ENCODE peak calls at places on chromosome 16, in four cellular contexts. One of them, this sample, is unnamed.

GRCh38 chr16:17343028-17343427 is 127.7 kb downstream of the XYLT1 start:
- DNase-seq in SK-N-SH: no peak
- DNase-seq in neural progenitor cell: no peak
- DNase-seq in PC-3: no peak
- DNase-seq in this sample: no peak

GRCh38 chr16:70476272-70477020 is 22.1 kb downstream of the FCSK start:
- DNase-seq in SK-N-SH: peak
- DNase-seq in neural progenitor cell: no peak
- DNase-seq in PC-3: peak
- DNase-seq in this sample: no peak

GRCh38 chr16:1038932-1039331 is 33.6 kb upstream of the SSTR5 start:
- DNase-seq in SK-N-SH: no peak
- DNase-seq in neural progenitor cell: no peak
- DNase-seq in PC-3: no peak
- DNase-seq in this sample: no peak

GRCh38 chr16:54077412-54077821 is 209.2 kb downstream of the IRX3 start:
- DNase-seq in SK-N-SH: no peak
- DNase-seq in neural progenitor cell: no peak
- DNase-seq in PC-3: peak
- DNase-seq in this sample: no peak

GRCh38 chr16:51922476-51922875 is 624.5 kb downstream of the TOX3 start:
- DNase-seq in SK-N-SH: no peak
- DNase-seq in neural progenitor cell: no peak
- DNase-seq in PC-3: no peak
- DNase-seq in this sample: no peak

GRCh38 chr16:10088380-10088793 is 93.8 kb downstream of the GRIN2A start:
- DNase-seq in SK-N-SH: peak
- DNase-seq in neural progenitor cell: no peak
- DNase-seq in PC-3: no peak
- DNase-seq in this sample: no peak

GRCh38 chr16:71721066-71721740 is 3.3 kb downstream of the PHLPP2 start:
- DNase-seq in SK-N-SH: no peak
- DNase-seq in neural progenitor cell: no peak
- DNase-seq in PC-3: no peak
- DNase-seq in this sample: no peak

GRCh38 chr16:1705688-1706385 is at the start of gene MAPK8IP3:
- DNase-seq in SK-N-SH: peak
- DNase-seq in neural progenitor cell: peak
- DNase-seq in PC-3: peak
- DNase-seq in this sample: peak

GRCh38 chr16:87333101-87333500 is 15.9 kb upstream of the C16orf95 start:
- DNase-seq in SK-N-SH: no peak
- DNase-seq in neural progenitor cell: no peak
- DNase-seq in PC-3: no peak
- DNase-seq in this sample: no peak

GRCh38 chr16:49461517-49461951 is 87.9 kb downstream of the C16orf78 start:
- DNase-seq in SK-N-SH: no peak
- DNase-seq in neural progenitor cell: no peak
- DNase-seq in PC-3: no peak
- DNase-seq in this sample: no peak

GRCh38 chr16:17566075-17566474 is 95.3 kb upstream of the XYLT1 start:
- DNase-seq in SK-N-SH: no peak
- DNase-seq in neural progenitor cell: no peak
- DNase-seq in PC-3: no peak
- DNase-seq in this sample: no peak

GRCh38 chr16:89822188-89823086 is 5.8 kb upstream of the SPIRE2 start:
- DNase-seq in SK-N-SH: no peak
- DNase-seq in neural progenitor cell: peak
- DNase-seq in PC-3: no peak
- DNase-seq in this sample: no peak

GRCh38 chr16:2828521-2828840 is 1.6 kb upstream of the ZG16B start:
- DNase-seq in SK-N-SH: no peak
- DNase-seq in neural progenitor cell: no peak
- DNase-seq in PC-3: no peak
- DNase-seq in this sample: no peak

GRCh38 chr16:2827481-2827790 is 2.7 kb upstream of the ZG16B start:
- DNase-seq in SK-N-SH: no peak
- DNase-seq in neural progenitor cell: no peak
- DNase-seq in PC-3: no peak
- DNase-seq in this sample: no peak

GRCh38 chr16:2826591-2827480 is 3.3 kb upstream of the ZG16B start:
- DNase-seq in SK-N-SH: no peak
- DNase-seq in neural progenitor cell: no peak
- DNase-seq in PC-3: no peak
- DNase-seq in this sample: no peak

GRCh38 chr16:2828876-2829430 is 1.1 kb upstream of the ZG16B start:
- DNase-seq in SK-N-SH: no peak
- DNase-seq in neural progenitor cell: no peak
- DNase-seq in PC-3: no peak
- DNase-seq in this sample: no peak

DNA sequence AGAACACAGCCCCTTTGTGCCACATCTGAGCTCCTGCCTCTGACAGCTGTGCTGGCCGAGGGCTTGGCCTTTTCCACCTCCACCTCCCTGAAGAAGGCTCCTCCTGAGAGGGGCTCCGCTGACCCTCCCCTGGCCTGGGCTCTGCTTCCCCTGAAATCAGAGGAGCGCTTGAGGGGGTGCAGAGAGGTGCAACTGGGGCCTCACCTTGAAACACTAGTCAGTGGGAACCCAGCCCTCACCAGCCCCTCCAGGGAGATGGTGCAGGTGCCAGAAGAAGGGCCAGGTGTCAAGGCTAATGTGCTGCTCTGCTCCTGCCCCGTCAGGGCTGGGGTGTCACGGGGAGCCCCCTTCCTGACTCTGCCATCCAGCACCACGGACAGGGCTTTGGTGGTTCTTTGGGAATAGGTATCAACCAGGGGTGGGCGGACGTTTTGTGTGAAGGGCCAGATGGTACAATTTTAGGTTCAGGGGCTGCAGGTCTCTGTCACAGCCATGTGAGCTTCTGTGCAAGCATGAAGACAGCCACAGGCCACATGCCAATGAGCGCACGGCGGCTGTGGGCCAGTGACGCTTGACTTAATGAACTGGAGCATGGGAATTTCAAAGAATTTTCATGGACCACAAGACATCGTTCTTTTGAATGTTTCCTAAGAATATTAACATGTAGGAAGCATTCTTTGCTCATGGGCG is 2.1 kb upstream of the ZG16B start:
- DNase-seq in SK-N-SH: no peak
- DNase-seq in neural progenitor cell: peak
- DNase-seq in PC-3: no peak
- DNase-seq in this sample: no peak
- TF ChIP-seq EZH2phosphoT487 in SK-N-SH: no peak
- TF ChIP-seq EZH2phosphoT487 in neural progenitor cell: no peak
- TF ChIP-seq EZH2phosphoT487 in PC-3: no peak
- TF ChIP-seq EZH2phosphoT487 in this sample: no peak

DNA sequence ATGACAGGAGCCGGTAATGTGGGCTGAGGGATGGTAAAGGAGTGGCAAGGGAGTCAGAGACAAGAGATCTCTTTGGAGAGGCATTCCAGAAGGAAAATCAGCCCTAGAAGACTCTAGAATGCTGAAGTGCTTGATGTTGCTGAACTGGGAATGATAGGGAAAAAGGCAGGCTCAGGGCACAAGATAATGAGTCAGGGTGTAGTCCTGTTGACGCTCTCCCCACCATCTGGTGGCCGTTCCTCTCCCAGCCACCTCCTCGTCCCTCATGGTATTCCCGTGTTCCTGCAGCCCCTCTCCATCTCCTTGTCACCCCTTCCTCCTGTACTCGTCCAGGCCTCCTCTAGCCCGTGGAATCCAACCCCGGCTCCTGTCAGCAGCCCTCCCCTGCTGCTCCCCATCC is 11.1 kb upstream of the ALDOA start:
- DNase-seq in SK-N-SH: no peak
- DNase-seq in neural progenitor cell: no peak
- DNase-seq in PC-3: no peak
- DNase-seq in this sample: no peak
- H3K4me3 ChIP-seq in SK-N-SH: peak
- H3K4me3 ChIP-seq in neural progenitor cell: no peak
- H3K4me3 ChIP-seq in PC-3: no peak
- H3K4me3 ChIP-seq in this sample: no peak

DNA sequence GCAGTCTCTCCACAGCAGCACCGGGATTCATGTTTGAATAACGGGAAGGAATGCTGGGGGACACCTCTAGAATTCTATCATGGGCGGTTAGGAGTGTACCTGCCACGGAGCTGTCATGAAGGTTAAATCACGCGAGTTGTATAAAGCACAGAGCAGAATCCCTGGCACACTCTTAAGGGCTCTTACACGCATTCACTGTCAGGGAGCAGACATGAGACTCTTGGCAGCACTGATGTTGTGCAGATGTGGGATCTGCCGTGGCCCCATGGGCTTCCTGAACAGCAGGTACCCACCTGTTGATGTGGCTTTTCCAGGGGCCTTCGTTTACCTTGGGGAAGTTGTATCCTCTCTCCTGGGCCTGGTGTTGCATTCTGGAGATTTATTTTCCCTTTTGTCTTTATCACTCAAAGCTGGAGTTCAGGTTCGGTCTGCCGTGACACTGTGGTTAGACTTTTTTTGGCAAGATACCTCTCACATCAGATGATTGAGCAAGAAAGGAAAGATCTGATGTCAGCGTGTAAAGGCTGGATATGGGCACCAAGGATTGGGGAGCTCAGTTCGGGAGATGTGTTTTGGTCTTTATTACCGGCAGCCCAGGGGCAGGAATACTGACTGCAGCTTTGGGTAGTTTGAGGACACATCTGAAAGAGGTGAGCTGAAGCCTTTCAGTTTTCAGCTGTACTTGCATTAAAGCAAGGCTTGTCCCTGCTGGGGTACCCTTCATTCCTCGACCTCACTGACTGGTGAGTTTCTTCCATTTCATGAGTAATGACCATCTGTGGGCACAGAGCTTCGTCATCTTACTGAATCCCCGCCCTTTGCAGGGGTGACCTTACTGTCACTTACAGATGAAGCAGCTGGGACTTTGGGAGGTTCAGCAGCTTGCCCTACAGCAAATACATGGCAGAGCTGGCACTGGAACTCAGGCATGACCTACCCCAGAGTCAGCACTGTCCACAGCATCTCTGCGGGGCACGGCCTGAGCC is 19.3 kb downstream of the KNOP1 start:
- DNase-seq in SK-N-SH: no peak
- DNase-seq in neural progenitor cell: no peak
- DNase-seq in PC-3: no peak
- DNase-seq in this sample: no peak
- TF ChIP-seq EZH2phosphoT487 in SK-N-SH: no peak
- TF ChIP-seq EZH2phosphoT487 in neural progenitor cell: no peak
- TF ChIP-seq EZH2phosphoT487 in PC-3: no peak
- TF ChIP-seq EZH2phosphoT487 in this sample: no peak

GRCh38 chr16:22052985-22053384 is 39.4 kb upstream of the VWA3A start:
- DNase-seq in SK-N-SH: no peak
- DNase-seq in neural progenitor cell: no peak
- DNase-seq in PC-3: no peak
- DNase-seq in this sample: no peak

GRCh38 chr16:22050963-22051362 is 41.4 kb upstream of the VWA3A start:
- DNase-seq in SK-N-SH: no peak
- DNase-seq in neural progenitor cell: no peak
- DNase-seq in PC-3: peak
- DNase-seq in this sample: no peak

GRCh38 chr16:22053921-22054341 is 38.4 kb upstream of the VWA3A start:
- DNase-seq in SK-N-SH: no peak
- DNase-seq in neural progenitor cell: no peak
- DNase-seq in PC-3: no peak
- DNase-seq in this sample: no peak

GRCh38 chr16:22055881-22056280 is 36.5 kb upstream of the VWA3A start:
- DNase-seq in SK-N-SH: no peak
- DNase-seq in neural progenitor cell: peak
- DNase-seq in PC-3: no peak
- DNase-seq in this sample: no peak

DNA sequence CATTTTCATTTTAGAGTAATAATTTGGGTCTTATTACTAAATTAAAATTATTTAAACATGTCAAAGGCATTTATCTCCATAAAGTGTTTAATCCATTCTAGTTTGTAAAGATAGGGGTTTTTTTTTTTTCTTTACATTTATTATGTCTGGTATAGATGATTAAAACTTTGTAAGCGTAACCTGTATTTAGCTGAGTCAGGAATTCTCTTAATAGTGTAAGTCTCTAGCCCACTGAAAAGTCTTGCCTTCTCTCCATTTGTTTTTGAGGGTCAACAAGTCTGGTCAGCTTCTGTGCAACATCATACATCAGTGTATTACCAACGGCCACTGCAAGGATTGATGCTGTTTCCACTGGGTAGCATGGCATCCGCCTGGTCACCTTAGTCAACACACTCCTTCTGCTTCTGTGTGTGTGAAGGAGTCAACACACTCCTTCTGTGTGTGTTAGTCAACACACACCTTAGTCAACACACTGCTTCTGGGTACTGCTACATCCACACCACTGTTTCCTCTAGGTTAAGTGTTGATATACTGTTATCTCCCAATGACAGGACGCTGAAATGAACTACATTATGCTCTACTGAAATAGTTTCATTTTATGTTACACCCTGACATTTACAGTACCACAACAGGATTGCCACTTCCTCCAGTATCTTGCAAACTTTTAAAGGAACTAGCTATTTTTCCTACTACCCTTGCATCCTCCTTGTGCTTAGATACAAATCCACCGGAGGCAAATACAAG is 37.3 kb upstream of the VWA3A start:
- DNase-seq in SK-N-SH: no peak
- DNase-seq in neural progenitor cell: no peak
- DNase-seq in PC-3: no peak
- DNase-seq in this sample: no peak
- H3K4me3 ChIP-seq in SK-N-SH: no peak
- H3K4me3 ChIP-seq in neural progenitor cell: no peak
- H3K4me3 ChIP-seq in PC-3: no peak
- H3K4me3 ChIP-seq in this sample: no peak